ENCODE peak calls at places on chromosome 14, in five cellular contexts. Z, G, Y, U and F are unnamed samples.

GRCh38 chr14:95885866-95886265 is 9.2 kb downstream of the TUNAR start:
- DNase-seq in Z (no peak), U (peak; percentile 47), G (no peak), Y (no peak), F (no peak)

GRCh38 chr14:22570132-22570949 is 18.7 kb downstream of the DAD1 start:
- DNase-seq in G (peak; percentile 89), Y (peak; percentile 76), Z (peak; percentile 82), U (peak; percentile 79), F (peak; percentile 84)

GRCh38 chr14:81400202-81400678 is at the start of gene STON2:
- DNase-seq in U (no peak), G (peak; percentile 11), Z (no peak), Y (peak; percentile 59), F (peak; percentile 87)

GRCh38 chr14:23101213-23101970 is 3.4 kb downstream of the CIROP start:
- DNase-seq in Z (no peak), U (no peak), Y (no peak), G (no peak), F (peak; percentile 45)

GRCh38 chr14:67432088-67432564 is 20.2 kb upstream of the PLEK2 start:
- DNase-seq in Y (no peak), Z (no peak), U (no peak), G (no peak), F (no peak)

GRCh38 chr14:95482967-95483842 is 33.2 kb downstream of the SYNE3 start:
- DNase-seq in Y (peak; percentile 72), G (peak; percentile 67), Z (peak; percentile 97), U (peak; percentile 82), F (peak; percentile 81)

GRCh38 chr14:91114079-91115065 is 499 bp downstream of the DGLUCY start:
- DNase-seq in Y (peak; percentile 68), G (no peak), Z (peak; percentile 43), U (peak; percentile 60), F (peak; percentile 95)

GRCh38 chr14:95519699-95520098 is 3.2 kb upstream of the SYNE3 start:
- DNase-seq in G (no peak), Z (peak; percentile 77), Y (no peak), U (peak; percentile 39), F (peak; percentile 89)

GRCh38 chr14:35196571-35196970 is 74.2 kb downstream of the PRORP start:
- DNase-seq in U (no peak), Y (no peak), G (peak; percentile 35), Z (no peak), F (no peak)

GRCh38 chr14:41299924-41300323 is 306.8 kb upstream of the LRFN5 start:
- DNase-seq in U (no peak), G (no peak), Z (no peak), Y (no peak), F (no peak)

GRCh38 chr14:36021030-36021422 is 155.5 kb downstream of the PTCSC3 start:
- DNase-seq in U (no peak), Y (no peak), G (no peak), Z (no peak), F (no peak)

GRCh38 chr14:21241218-21241819 is 27.9 kb downstream of the HNRNPC start:
- DNase-seq in U (no peak), G (peak; percentile 25), Y (no peak), Z (peak; percentile 38), F (no peak)

GRCh38 chr14:21874946-21875345 is 201.3 kb upstream of the OR4E1 start:
- DNase-seq in G (no peak), U (no peak), Y (no peak), Z (no peak), F (no peak)

GRCh38 chr14:71354801-71355200 is 447.5 kb downstream of the PCNX1 start:
- DNase-seq in Y (no peak), Z (peak; percentile 33), U (no peak), G (no peak), F (no peak)

GRCh38 chr14:53034688-53035087 is 83.8 kb upstream of the FERMT2 start:
- DNase-seq in Y (no peak), Z (no peak), U (no peak), G (no peak), F (no peak)

GRCh38 chr14:61470261-61470953 is 149.0 kb downstream of the PRKCH start:
- DNase-seq in U (no peak), Z (peak; percentile 98), Y (no peak), G (peak; percentile 83), F (no peak)

GRCh38 chr14:103030741-103031565 is 26.4 kb downstream of the CDC42BPB start:
- DNase-seq in U (no peak), Z (peak; percentile 25), Y (no peak), G (no peak), F (no peak)
- TF ChIP-seq POLR2A in U (no peak), Z (no peak), Y (no peak), G (no peak), F (no peak)

GRCh38 chr14:103013028-103013427 is 44.3 kb downstream of the CDC42BPB start:
- DNase-seq in Y (no peak), G (no peak), Z (no peak), U (no peak), F (no peak)
- H3K4me3 ChIP-seq in Y (no peak overlapping the region), G (no peak overlapping the region), Z (no peak overlapping the region), U (no peak overlapping the region), F (no peak overlapping the region)

GRCh38 chr14:55604900-55605418 is 25.0 kb downstream of the KTN1 start:
- DNase-seq in U (no peak), Y (no peak), Z (no peak), G (no peak), F (no peak)
- TF ChIP-seq POLR2A in U (no peak), Y (no peak), Z (no peak), G (no peak), F (no peak)

GRCh38 chr14:74920281-74920680 is 2.8 kb downstream of the RPS6KL1 start:
- DNase-seq in G (no peak), Y (no peak), U (no peak), Z (no peak), F (no peak)

GRCh38 chr14:74921053-74921620 is 1.9 kb downstream of the RPS6KL1 start:
- DNase-seq in Y (no peak), Z (no peak), U (no peak), G (no peak), F (no peak)

GRCh38 chr14:74921987-74922751 is 891 bp downstream of the RPS6KL1 start:
- DNase-seq in Y (no peak), U (no peak), G (no peak), Z (no peak), F (peak; percentile 53)

GRCh38 chr14:74924061-74924460 is 1.0 kb upstream of the RPS6KL1 start:
- DNase-seq in Z (no peak), Y (no peak), G (no peak), U (no peak), F (no peak)

DNA sequence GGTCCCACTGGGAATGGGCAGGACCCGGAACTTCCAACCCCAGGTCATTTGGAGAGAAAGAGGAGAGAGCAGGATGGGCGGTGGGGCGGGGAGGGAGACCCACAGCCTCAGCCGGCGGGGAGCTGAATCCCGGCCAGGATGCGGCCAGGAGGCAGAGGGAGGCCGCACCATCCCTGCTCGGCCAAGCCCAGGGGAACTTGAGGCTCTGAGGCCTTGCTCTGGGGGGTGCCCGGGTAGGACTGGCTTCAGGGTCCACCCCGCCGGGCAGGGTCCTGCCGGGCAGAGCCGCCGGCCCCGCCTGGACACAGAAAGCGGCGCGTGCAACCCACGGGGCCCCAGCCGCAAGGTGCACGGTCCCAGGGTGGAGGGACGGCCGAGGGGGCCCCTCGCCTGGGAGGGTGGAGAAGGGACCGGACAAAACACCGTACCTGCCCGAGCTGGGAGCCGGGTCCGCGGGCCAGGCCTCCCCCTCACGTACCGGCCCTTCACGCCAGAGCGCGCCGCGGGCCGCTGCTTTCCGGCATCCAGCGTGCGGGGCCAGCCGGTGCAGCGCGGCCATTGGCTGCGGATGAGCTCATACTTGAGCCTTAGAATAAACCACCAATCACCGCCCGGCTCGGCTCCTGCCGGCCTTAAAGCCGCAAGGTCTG is at the start of gene RPS6KL1:
- DNase-seq in Y (peak; percentile 75), Z (peak; percentile 68), U (peak; percentile 91), G (peak; percentile 57), F (peak; percentile 96)
- H3K4me3 ChIP-seq in Y (peak within 1 kb of the TSS; percentile 73), Z (peak within 1 kb of the TSS; percentile 47), U (peak within 1 kb of the TSS; percentile 80), G (peak within 1 kb of the TSS; percentile 35), F (peak within 1 kb of the TSS; percentile 11)

GRCh38 chr14:68695871-68696665 is 96.8 kb downstream of the ZFP36L1 start:
- DNase-seq in Z (no peak), G (no peak), Y (no peak), U (no peak), F (no peak)

GRCh38 chr14:68694516-68695235 is 98.2 kb downstream of the ZFP36L1 start:
- DNase-seq in Z (peak; percentile 22), G (no peak), U (no peak), Y (no peak), F (peak; percentile 81)

GRCh38 chr14:68696721-68697495 is 96.0 kb downstream of the ZFP36L1 start:
- DNase-seq in Z (no peak), Y (no peak), G (no peak), U (no peak), F (peak; percentile 73)

GRCh38 chr14:68693926-68694325 is 98.9 kb downstream of the ZFP36L1 start:
- DNase-seq in Z (no peak), G (no peak), U (no peak), Y (no peak), F (no peak)

GRCh38 chr14:68695326-68695768 is 97.5 kb downstream of the ZFP36L1 start:
- DNase-seq in U (no peak), G (peak; percentile 92), Z (peak; percentile 100), Y (peak; percentile 34), F (peak; percentile 92)
- TF ChIP-seq POLR2A in U (no peak), G (no peak), Z (peak; percentile 34), Y (no peak), F (no peak)

GRCh38 chr14:105397350-105397931 is 897 bp upstream of the TEX22 start:
- DNase-seq in U (no peak), G (no peak), Z (no peak), Y (no peak), F (no peak)
- H3K4me3 ChIP-seq in U (peak overlapping the region; percentile 20), G (peak overlapping the region; percentile 100), Z (no peak overlapping the region), Y (peak overlapping the region; percentile 99), F (no peak overlapping the region)

DNA sequence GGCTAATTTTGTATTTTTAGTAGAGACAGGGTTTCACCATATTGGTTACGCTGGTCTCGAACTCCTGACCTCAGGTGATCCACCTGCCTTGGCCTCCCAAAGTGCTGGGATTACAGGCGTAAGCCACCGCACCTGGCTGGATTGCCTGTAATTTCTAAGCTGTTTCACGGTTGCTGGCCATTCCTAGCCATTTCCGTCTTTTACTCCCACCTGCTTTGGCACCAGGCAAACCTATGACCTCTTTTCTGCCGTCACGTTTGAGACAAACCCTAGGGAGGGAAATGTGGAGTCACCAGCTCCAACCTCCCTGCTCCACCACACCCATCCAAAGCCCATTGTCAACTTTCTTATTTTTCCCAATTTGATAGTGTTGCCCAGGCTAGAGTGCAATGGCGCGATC is 1.2 kb downstream of the GPR132 start:
- DNase-seq in Y (no peak), G (no peak), U (no peak), Z (no peak), F (no peak)
- TF ChIP-seq POLR2A in Y (no peak), G (no peak), U (no peak), Z (no peak), F (no peak)

GRCh38 chr14:31561155-31561846 is at the start of gene NUBPL:
- DNase-seq in Z (peak; percentile 93), U (peak; percentile 95), G (peak; percentile 94), Y (peak; percentile 92), F (peak; percentile 96)

GRCh38 chr14:31556191-31556590 is 5.0 kb upstream of the NUBPL start:
- DNase-seq in Z (no peak), G (no peak), U (no peak), Y (no peak), F (no peak)

GRCh38 chr14:31564194-31564593 is 3.0 kb downstream of the NUBPL start:
- DNase-seq in U (no peak), G (no peak), Z (no peak), Y (no peak), F (no peak)

GRCh38 chr14:31559939-31560338 is 1.3 kb upstream of the NUBPL start:
- DNase-seq in G (no peak), Z (no peak), U (no peak), Y (no peak), F (no peak)

GRCh38 chr14:31560759-31561154 is 447 bp upstream of the NUBPL start:
- DNase-seq in G (no peak), Y (no peak), Z (no peak), U (no peak), F (no peak)
- H3K4me3 ChIP-seq in G (peak overlapping the region; percentile 94), Y (peak overlapping the region; percentile 85), Z (peak overlapping the region; percentile 92), U (peak overlapping the region; percentile 99), F (peak overlapping the region; percentile 90)